ENCODE peak calls at places on chromosomes 16 and 17, in four cellular contexts. F is T-helper 1 cell, Q is foreskin fibroblast, H is tibial nerve. M is an unnamed sample.

GRCh38 chr16:85628651-85629050 is 15.5 kb downstream of the GSE1 start:
- DNase-seq in F (no peak), Q (no peak), H (no peak), M (no peak)

GRCh38 chr16:83015871-83016270 is 389.1 kb downstream of the CDH13 start:
- DNase-seq in F (no peak), Q (no peak), H (no peak), M (no peak)

GRCh38 chr17:14768923-14769322 is 468.0 kb downstream of the HS3ST3B1 start:
- DNase-seq in F (no peak), Q (no peak), H (no peak), M (no peak)

GRCh38 chr17:46038937-46039336 is 39.9 kb downstream of the STH start:
- DNase-seq in F (no peak), Q (no peak), H (no peak), M (no peak)

GRCh38 chr17:2598166-2598565 is 4.7 kb downstream of the PAFAH1B1 start:
- DNase-seq in F (no peak), Q (peak), H (no peak), M (no peak)

GRCh38 chr17:81512984-81513668 is 527 bp upstream of the ACTG1 start:
- DNase-seq in F (no peak), Q (no peak), H (peak), M (peak)

GRCh38 chr17:47882247-47882646 is 13.8 kb upstream of the SP2 start:
- DNase-seq in F (no peak), Q (peak), H (no peak), M (no peak)

GRCh38 chr16:4323845-4324478 is 8.1 kb downstream of the GLIS2 start:
- DNase-seq in F (no peak), Q (peak), H (peak), M (no peak)

GRCh38 chr17:80881321-80881720 is 110.3 kb upstream of the CHMP6 start:
- DNase-seq in F (no peak), Q (no peak), H (no peak), M (no peak)

GRCh38 chr16:65422934-65423333 is 301.1 kb upstream of the CDH11 start:
- DNase-seq in F (no peak), Q (no peak), H (no peak), M (no peak)

GRCh38 chr16:4360538-4361021 is 9.5 kb upstream of the PAM16 start:
- DNase-seq in F (no peak), Q (no peak), H (no peak), M (no peak)

GRCh38 chr16:74813109-74813641 is 38.6 kb upstream of the FA2H start:
- DNase-seq in F (peak), Q (peak), H (peak), M (peak)

GRCh38 chr16:72469932-72470331 is 298.0 kb upstream of the PMFBP1 start:
- DNase-seq in F (no peak), Q (no peak), H (no peak), M (no peak)

GRCh38 chr17:33874617-33875060 is 380.4 kb upstream of the CCL2 start:
- DNase-seq in F (no peak), Q (no peak), H (peak), M (no peak)

GRCh38 chr16:77584205-77584859 is 138.0 kb upstream of the NUDT7 start:
- DNase-seq in F (no peak), Q (peak), H (peak), M (no peak)

GRCh38 chr17:78117027-78117981 is 11.3 kb downstream of the TMC6 start:
- DNase-seq in F (no peak), Q (no peak), H (no peak), M (peak)

GRCh38 chr16:24328835-24329418 is 72.8 kb downstream of the CACNG3 start:
- DNase-seq in F (no peak), Q (no peak), H (no peak), M (no peak)

GRCh38 chr16:89133457-89134127 is 38.0 kb upstream of the CDH15 start:
- DNase-seq in F (no peak), Q (no peak), H (no peak), M (no peak)

GRCh38 chr17:67834634-67835033 is 9.3 kb downstream of the BPTF start:
- DNase-seq in F (no peak), Q (no peak), H (no peak), M (no peak)

GRCh38 chr16:24822542-24822941 is 23.2 kb upstream of the SLC5A11 start:
- DNase-seq in F (no peak), Q (no peak), H (no peak), M (no peak)

GRCh38 chr17:7856081-7856791 is 1.1 kb downstream of the NAA38 start:
- DNase-seq in F (no peak), Q (peak), H (peak), M (no peak)

GRCh38 chr17:61340431-61340830 is 59.2 kb upstream of the TBX2 start:
- DNase-seq in F (no peak), Q (no peak), H (no peak), M (no peak)

GRCh38 chr17:40951011-40951622 is 13.7 kb upstream of the KRT23 start:
- DNase-seq in F (no peak), Q (no peak), H (no peak), M (no peak)

GRCh38 chr16:3960049-3960809 is 79.7 kb upstream of the CREBBP start:
- DNase-seq in F (no peak), Q (no peak), H (no peak), M (no peak)

GRCh38 chr17:39963826-39964225 is 1.0 kb downstream of the GSDMA start:
- DNase-seq in F (no peak), Q (no peak), H (no peak), M (peak)

GRCh38 chr17:39926588-39927100 is 757 bp downstream of the ORMDL3 start:
- DNase-seq in F (peak), Q (peak), H (no peak), M (peak)

GRCh38 chr17:77167472-77168306 is 26.9 kb downstream of the SEC14L1 start:
- DNase-seq in F (no peak), Q (no peak), H (no peak), M (no peak)

GRCh38 chr17:71402007-71402406 is 718.8 kb upstream of the SOX9 start:
- DNase-seq in F (no peak), Q (no peak), H (no peak), M (no peak)

GRCh38 chr17:38898812-38899348 is 26.5 kb upstream of the LASP1NB start:
- DNase-seq in F (peak), Q (no peak), H (no peak), M (peak)

GRCh38 chr16:11383481-11384183 is 38.4 kb downstream of the RMI2 start:
- DNase-seq in F (no peak), Q (no peak), H (no peak), M (no peak)

GRCh38 chr16:12904041-12904671 is 2.8 kb downstream of the SHISA9 start:
- DNase-seq in F (no peak), Q (no peak), H (no peak), M (no peak)

GRCh38 chr17:39178516-39178915 is 12.6 kb upstream of the ARL5C start:
- DNase-seq in F (no peak), Q (peak), H (no peak), M (no peak)

GRCh38 chr17:17021194-17021863 is 20.9 kb upstream of the MPRIP start:
- DNase-seq in F (no peak), Q (no peak), H (peak), M (no peak)

GRCh38 chr17:15431201-15431600 is 36.2 kb downstream of the CDRT4 start:
- DNase-seq in F (no peak), Q (peak), H (no peak), M (no peak)

GRCh38 chr17:15957608-15958307 is 12.8 kb downstream of the ADORA2B start:
- DNase-seq in F (no peak), Q (no peak), H (no peak), M (no peak)